ENCODE peak calls at places on chromosomes 2 and 18, in nine cellular contexts. C, B, X, W, Z, N, U, M and O are unnamed samples. For H3K36me3 and H3K9me3, the result is how much of the 10 kb centered on the place peaks cover.

GRCh38 chr2:85309699-85310321 is 18.0 kb downstream of the TGOLN2 start:
- DNase-seq in Z (no peak), U (no peak), B (no peak), W (no peak), N (no peak), X (no peak), C (no peak), M (no peak), O (no peak)

GRCh38 chr2:41836944-41837343 is 210.9 kb upstream of the PKDCC start:
- DNase-seq in W (no peak), U (no peak), X (peak), M (no peak), B (no peak), N (peak), C (peak), Z (peak), O (no peak)

GRCh38 chr2:128274218-128274617 is 44.5 kb downstream of the HS6ST1 start:
- DNase-seq in W (no peak), N (no peak), U (no peak), M (no peak), Z (no peak), X (no peak), C (no peak), B (no peak), O (no peak)

GRCh38 chr2:38740851-38741541 is 10.2 kb downstream of the SRSF7 start:
- DNase-seq in M (no peak), U (peak), N (peak), B (no peak), X (no peak), C (peak), W (no peak), Z (peak), O (no peak)

GRCh38 chr2:55923091-55923977 is at the start of gene EFEMP1:
- DNase-seq in C (peak), B (peak), Z (peak), U (peak), X (peak), M (peak), N (peak), W (peak), O (no peak)

GRCh38 chr2:67259581-67260347 is 137.4 kb upstream of the ETAA1 start:
- DNase-seq in M (no peak), W (no peak), B (peak), C (no peak), X (peak), Z (peak), N (no peak), U (no peak), O (no peak)

GRCh38 chr2:18600255-18600613 is 10.9 kb upstream of the NT5C1B start:
- DNase-seq in M (no peak), B (no peak), X (no peak), C (no peak), N (no peak), Z (no peak), U (no peak), W (no peak), O (no peak)

GRCh38 chr2:26344581-26345283 is 1.2 kb upstream of the SELENOI start:
- DNase-seq in U (peak), W (no peak), B (peak), N (peak), C (peak), M (no peak), X (no peak), Z (peak), O (no peak)

GRCh38 chr2:10452334-10452733 is 4.2 kb upstream of the ODC1 start:
- DNase-seq in Z (peak), M (no peak), W (no peak), U (peak), B (peak), C (no peak), N (peak), X (no peak), O (no peak)

GRCh38 chr2:17300141-17300540 is 218.1 kb downstream of the RAD51AP2 start:
- DNase-seq in B (no peak), W (no peak), Z (peak), U (no peak), C (no peak), M (no peak), N (no peak), X (no peak), O (no peak)

GRCh38 chr18:32438173-32438572 is 32.5 kb downstream of the GAREM1 start:
- DNase-seq in U (peak), C (no peak), N (no peak), Z (no peak), M (no peak), B (no peak), X (peak), W (no peak), O (no peak)

GRCh38 chr2:69397234-69397633 is 10.2 kb upstream of the GFPT1 start:
- DNase-seq in X (no peak), C (no peak), Z (no peak), B (no peak), N (no peak), U (no peak), M (no peak), W (no peak), O (no peak)

GRCh38 chr2:69395866-69396265 is 8.8 kb upstream of the GFPT1 start:
- DNase-seq in Z (no peak), W (no peak), U (no peak), N (no peak), M (no peak), B (no peak), C (no peak), X (no peak), O (no peak)

GRCh38 chr2:69400121-69400520 is 13.1 kb upstream of the GFPT1 start:
- DNase-seq in Z (no peak), M (no peak), W (no peak), N (no peak), X (no peak), B (no peak), U (no peak), C (no peak), O (no peak)
- H3K36me3 ChIP-seq in Z (under half), M (half or more), W (under half), N (half or more), X (half or more), B (under half), U (half or more), C (under half), O (half or more)

DNA sequence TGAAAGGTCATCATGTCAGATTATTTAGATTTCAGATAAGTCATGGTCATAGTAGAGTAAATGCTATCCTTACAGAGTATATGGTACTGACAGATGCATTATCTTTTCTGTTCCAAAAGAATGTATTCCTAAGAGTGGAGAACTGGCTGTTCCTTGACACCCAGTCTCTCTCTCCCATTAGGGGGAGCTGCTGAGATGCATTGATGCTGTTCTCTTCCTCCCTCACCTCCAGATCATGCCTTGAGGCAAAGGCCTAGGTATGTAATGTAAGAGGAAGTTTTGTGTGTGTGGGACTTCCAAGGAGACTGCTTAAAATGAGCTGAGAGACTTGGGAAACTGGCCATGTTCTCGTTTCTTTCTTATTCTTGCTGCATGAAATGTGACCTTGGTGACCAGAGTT is 979.5 kb upstream of the CELF4 start:
- DNase-seq in C (peak), W (no peak), B (no peak), U (no peak), X (no peak), Z (peak), N (no peak), M (no peak), O (no peak)
- TF ChIP-seq CTCF in C (peak), W (no peak), B (no peak), U (no peak), X (no peak), Z (no peak), N (no peak), M (no peak), O (no peak)

GRCh38 chr2:95276244-95276887 is 2.1 kb downstream of the PROM2 start:
- DNase-seq in U (no peak), M (no peak), B (peak), Z (no peak), N (no peak), C (no peak), W (no peak), X (no peak), O (no peak)

GRCh38 chr2:95278637-95279225 is 4.5 kb downstream of the PROM2 start:
- DNase-seq in C (no peak), W (no peak), X (no peak), M (no peak), U (no peak), B (no peak), Z (no peak), N (no peak), O (no peak)

GRCh38 chr2:95278051-95278471 is 3.8 kb downstream of the PROM2 start:
- DNase-seq in B (peak), C (no peak), U (no peak), M (no peak), Z (peak), W (no peak), N (no peak), X (no peak), O (no peak)

GRCh38 chr2:95276888-95277245 is 2.6 kb downstream of the PROM2 start:
- DNase-seq in U (no peak), N (no peak), M (no peak), Z (no peak), C (no peak), W (no peak), X (no peak), B (no peak), O (no peak)

GRCh38 chr2:95277246-95277906 is 3.1 kb downstream of the PROM2 start:
- DNase-seq in X (no peak), M (peak), N (peak), C (no peak), W (no peak), Z (peak), U (no peak), B (peak), O (no peak)
- H3K9me3 ChIP-seq in X (under half), M (under half), N (under half), C (under half), W (under half), Z (under half), U (under half), B (under half), O (under half)

GRCh38 chr2:8379134-8379533 is 302.7 kb upstream of the ID2 start:
- DNase-seq in Z (no peak), C (no peak), U (no peak), N (no peak), M (no peak), W (no peak), B (no peak), X (no peak), O (no peak)

GRCh38 chr2:8380573-8380972 is 301.3 kb upstream of the ID2 start:
- DNase-seq in B (no peak), Z (no peak), M (no peak), U (no peak), N (no peak), W (no peak), C (no peak), X (no peak), O (no peak)

GRCh38 chr2:8378016-8378810 is 303.6 kb upstream of the ID2 start:
- DNase-seq in M (no peak), W (no peak), X (no peak), N (no peak), U (no peak), B (no peak), C (no peak), Z (no peak), O (peak)

GRCh38 chr2:8380026-8380425 is 301.8 kb upstream of the ID2 start:
- DNase-seq in M (no peak), Z (no peak), C (no peak), U (peak), N (no peak), W (peak), B (no peak), X (peak), O (no peak)

GRCh38 chr2:8382485-8382884 is 299.4 kb upstream of the ID2 start:
- DNase-seq in X (no peak), N (no peak), U (no peak), W (no peak), B (no peak), M (no peak), C (no peak), Z (no peak), O (peak)
- H3K36me3 ChIP-seq in X (under half), N (under half), U (under half), W (under half), B (under half), M (under half), C (under half), Z (under half), O (under half)